ENCODE peak calls at places on chromosomes 11 and 22, in nine cellular contexts. One of them, this sample, is unnamed.

GRCh38 chr11:31820438-31820818 is 9.3 kb upstream of the PAX6 start:
- DNase-seq in neural progenitor cell: peak
- DNase-seq in CD8-positive, alpha-beta T cell: no peak
- DNase-seq in foreskin fibroblast: no peak
- DNase-seq in fibroblast of the aortic adventitia: no peak
- DNase-seq in prostate gland: no peak
- DNase-seq in HL-60: peak
- DNase-seq in HFF-Myc: no peak
- DNase-seq in PC-3: no peak
- DNase-seq in this sample: no peak

GRCh38 chr11:79675081-79675480 is 234.3 kb upstream of the TENM4 start:
- DNase-seq in fibroblast of the aortic adventitia: no peak
- DNase-seq in prostate gland: no peak
- DNase-seq in HL-60: no peak
- DNase-seq in neural progenitor cell: no peak
- DNase-seq in PC-3: no peak
- DNase-seq in foreskin fibroblast: no peak
- DNase-seq in CD8-positive, alpha-beta T cell: no peak
- DNase-seq in HFF-Myc: no peak
- DNase-seq in this sample: no peak

GRCh38 chr22:44385781-44386180 is 73.0 kb upstream of the SHISAL1 start:
- DNase-seq in neural progenitor cell: no peak
- DNase-seq in CD8-positive, alpha-beta T cell: no peak
- DNase-seq in prostate gland: no peak
- DNase-seq in HL-60: no peak
- DNase-seq in PC-3: no peak
- DNase-seq in HFF-Myc: no peak
- DNase-seq in fibroblast of the aortic adventitia: no peak
- DNase-seq in foreskin fibroblast: no peak
- DNase-seq in this sample: no peak

GRCh38 chr11:64372021-64372420 is 13.1 kb downstream of the RPS6KA4 start:
- DNase-seq in prostate gland: no peak
- DNase-seq in CD8-positive, alpha-beta T cell: no peak
- DNase-seq in fibroblast of the aortic adventitia: no peak
- DNase-seq in foreskin fibroblast: no peak
- DNase-seq in HL-60: no peak
- DNase-seq in neural progenitor cell: no peak
- DNase-seq in PC-3: no peak
- DNase-seq in HFF-Myc: no peak
- DNase-seq in this sample: no peak

GRCh38 chr11:102495161-102496042 is 35.1 kb downstream of the MMP7 start:
- DNase-seq in neural progenitor cell: peak
- DNase-seq in CD8-positive, alpha-beta T cell: peak
- DNase-seq in prostate gland: peak
- DNase-seq in foreskin fibroblast: peak
- DNase-seq in HL-60: peak
- DNase-seq in HFF-Myc: peak
- DNase-seq in fibroblast of the aortic adventitia: peak
- DNase-seq in PC-3: peak
- DNase-seq in this sample: peak

GRCh38 chr11:123301696-123302400 is 106.8 kb upstream of the CLMP start:
- DNase-seq in prostate gland: peak
- DNase-seq in foreskin fibroblast: peak
- DNase-seq in PC-3: peak
- DNase-seq in neural progenitor cell: peak
- DNase-seq in HL-60: peak
- DNase-seq in HFF-Myc: no peak
- DNase-seq in fibroblast of the aortic adventitia: peak
- DNase-seq in CD8-positive, alpha-beta T cell: peak
- DNase-seq in this sample: no peak

GRCh38 chr11:2774173-2775082 is 74.6 kb upstream of the KCNQ1OT1 start:
- DNase-seq in fibroblast of the aortic adventitia: no peak
- DNase-seq in foreskin fibroblast: no peak
- DNase-seq in prostate gland: peak
- DNase-seq in HFF-Myc: no peak
- DNase-seq in neural progenitor cell: no peak
- DNase-seq in CD8-positive, alpha-beta T cell: no peak
- DNase-seq in PC-3: no peak
- DNase-seq in HL-60: no peak
- DNase-seq in this sample: no peak

GRCh38 chr11:96314326-96315050 is 28.5 kb downstream of the MAML2 start:
- DNase-seq in foreskin fibroblast: no peak
- DNase-seq in neural progenitor cell: no peak
- DNase-seq in HL-60: no peak
- DNase-seq in prostate gland: no peak
- DNase-seq in fibroblast of the aortic adventitia: peak
- DNase-seq in HFF-Myc: no peak
- DNase-seq in CD8-positive, alpha-beta T cell: no peak
- DNase-seq in PC-3: peak
- DNase-seq in this sample: no peak

GRCh38 chr22:23906641-23907040 is 12.5 kb downstream of the MIF start:
- DNase-seq in prostate gland: no peak
- DNase-seq in neural progenitor cell: no peak
- DNase-seq in HFF-Myc: no peak
- DNase-seq in CD8-positive, alpha-beta T cell: no peak
- DNase-seq in PC-3: no peak
- DNase-seq in foreskin fibroblast: no peak
- DNase-seq in HL-60: no peak
- DNase-seq in fibroblast of the aortic adventitia: no peak
- DNase-seq in this sample: no peak

GRCh38 chr11:28976012-28976800 is 868.0 kb downstream of the METTL15 start:
- DNase-seq in fibroblast of the aortic adventitia: peak
- DNase-seq in HFF-Myc: no peak
- DNase-seq in foreskin fibroblast: no peak
- DNase-seq in prostate gland: no peak
- DNase-seq in CD8-positive, alpha-beta T cell: no peak
- DNase-seq in HL-60: no peak
- DNase-seq in neural progenitor cell: no peak
- DNase-seq in PC-3: no peak
- DNase-seq in this sample: no peak

GRCh38 chr11:26287067-26287518 is 44.8 kb upstream of the ANO3 start:
- DNase-seq in HL-60: no peak
- DNase-seq in neural progenitor cell: no peak
- DNase-seq in fibroblast of the aortic adventitia: no peak
- DNase-seq in PC-3: peak
- DNase-seq in CD8-positive, alpha-beta T cell: no peak
- DNase-seq in foreskin fibroblast: peak
- DNase-seq in HFF-Myc: no peak
- DNase-seq in prostate gland: no peak
- DNase-seq in this sample: no peak

GRCh38 chr11:130390071-130390758 is 38.2 kb downstream of the ADAMTS8 start:
- DNase-seq in CD8-positive, alpha-beta T cell: no peak
- DNase-seq in HL-60: no peak
- DNase-seq in neural progenitor cell: no peak
- DNase-seq in foreskin fibroblast: peak
- DNase-seq in fibroblast of the aortic adventitia: peak
- DNase-seq in prostate gland: no peak
- DNase-seq in HFF-Myc: peak
- DNase-seq in PC-3: peak
- DNase-seq in this sample: peak

GRCh38 chr11:130561441-130561881 is 113.0 kb downstream of the ADAMTS15 start:
- DNase-seq in HL-60: no peak
- DNase-seq in fibroblast of the aortic adventitia: no peak
- DNase-seq in prostate gland: no peak
- DNase-seq in CD8-positive, alpha-beta T cell: no peak
- DNase-seq in neural progenitor cell: no peak
- DNase-seq in foreskin fibroblast: no peak
- DNase-seq in HFF-Myc: no peak
- DNase-seq in PC-3: peak
- DNase-seq in this sample: no peak

GRCh38 chr11:74288161-74288560 is 23.3 kb downstream of the P4HA3 start:
- DNase-seq in HL-60: no peak
- DNase-seq in foreskin fibroblast: peak
- DNase-seq in fibroblast of the aortic adventitia: peak
- DNase-seq in PC-3: peak
- DNase-seq in neural progenitor cell: no peak
- DNase-seq in CD8-positive, alpha-beta T cell: no peak
- DNase-seq in prostate gland: no peak
- DNase-seq in HFF-Myc: peak
- DNase-seq in this sample: peak

GRCh38 chr11:34784318-34784841 is 131.8 kb downstream of the APIP start:
- DNase-seq in fibroblast of the aortic adventitia: no peak
- DNase-seq in CD8-positive, alpha-beta T cell: no peak
- DNase-seq in neural progenitor cell: no peak
- DNase-seq in prostate gland: no peak
- DNase-seq in PC-3: no peak
- DNase-seq in HFF-Myc: no peak
- DNase-seq in foreskin fibroblast: no peak
- DNase-seq in HL-60: no peak
- DNase-seq in this sample: no peak

GRCh38 chr11:46665356-46665755 is 35.1 kb downstream of the ARHGAP1 start:
- DNase-seq in neural progenitor cell: no peak
- DNase-seq in HFF-Myc: no peak
- DNase-seq in prostate gland: no peak
- DNase-seq in foreskin fibroblast: no peak
- DNase-seq in CD8-positive, alpha-beta T cell: no peak
- DNase-seq in PC-3: no peak
- DNase-seq in fibroblast of the aortic adventitia: no peak
- DNase-seq in HL-60: no peak
- DNase-seq in this sample: no peak

GRCh38 chr11:114614127-114614720 is 18.6 kb upstream of the NXPE4 start:
- DNase-seq in CD8-positive, alpha-beta T cell: no peak
- DNase-seq in prostate gland: no peak
- DNase-seq in PC-3: no peak
- DNase-seq in HFF-Myc: no peak
- DNase-seq in neural progenitor cell: no peak
- DNase-seq in HL-60: no peak
- DNase-seq in fibroblast of the aortic adventitia: no peak
- DNase-seq in foreskin fibroblast: no peak
- DNase-seq in this sample: no peak

GRCh38 chr22:50057868-50058311 is at the start of gene TTLL8:
- DNase-seq in HFF-Myc: no peak
- DNase-seq in CD8-positive, alpha-beta T cell: no peak
- DNase-seq in prostate gland: no peak
- DNase-seq in fibroblast of the aortic adventitia: no peak
- DNase-seq in neural progenitor cell: no peak
- DNase-seq in PC-3: no peak
- DNase-seq in HL-60: no peak
- DNase-seq in foreskin fibroblast: no peak
- DNase-seq in this sample: no peak
- H3K4me3 ChIP-seq in HFF-Myc: no peak
- H3K4me3 ChIP-seq in CD8-positive, alpha-beta T cell: no peak
- H3K4me3 ChIP-seq in prostate gland: no peak
- H3K4me3 ChIP-seq in fibroblast of the aortic adventitia: no peak
- H3K4me3 ChIP-seq in neural progenitor cell: peak
- H3K4me3 ChIP-seq in PC-3: no peak
- H3K4me3 ChIP-seq in HL-60: no peak
- H3K4me3 ChIP-seq in foreskin fibroblast: no peak
- H3K4me3 ChIP-seq in this sample: no peak

GRCh38 chr11:108588287-108588686 is 5.3 kb downstream of the EXPH5 start:
- DNase-seq in CD8-positive, alpha-beta T cell: no peak
- DNase-seq in HL-60: no peak
- DNase-seq in neural progenitor cell: no peak
- DNase-seq in HFF-Myc: no peak
- DNase-seq in PC-3: peak
- DNase-seq in prostate gland: no peak
- DNase-seq in foreskin fibroblast: no peak
- DNase-seq in fibroblast of the aortic adventitia: no peak
- DNase-seq in this sample: no peak
- TF ChIP-seq CTCF in CD8-positive, alpha-beta T cell: no peak
- TF ChIP-seq CTCF in HL-60: no peak
- TF ChIP-seq CTCF in neural progenitor cell: no peak
- TF ChIP-seq CTCF in HFF-Myc: no peak
- TF ChIP-seq CTCF in PC-3: peak
- TF ChIP-seq CTCF in prostate gland: no peak
- TF ChIP-seq CTCF in foreskin fibroblast: no peak
- TF ChIP-seq CTCF in fibroblast of the aortic adventitia: no peak
- TF ChIP-seq CTCF in this sample: no peak

GRCh38 chr11:720642-721346 is 14.8 kb downstream of the EPS8L2 start:
- DNase-seq in HFF-Myc: no peak
- DNase-seq in prostate gland: no peak
- DNase-seq in neural progenitor cell: peak
- DNase-seq in CD8-positive, alpha-beta T cell: peak
- DNase-seq in foreskin fibroblast: no peak
- DNase-seq in HL-60: no peak
- DNase-seq in fibroblast of the aortic adventitia: no peak
- DNase-seq in PC-3: peak
- DNase-seq in this sample: no peak

GRCh38 chr11:721347-721912 is 15.4 kb downstream of the EPS8L2 start:
- DNase-seq in prostate gland: no peak
- DNase-seq in fibroblast of the aortic adventitia: no peak
- DNase-seq in CD8-positive, alpha-beta T cell: no peak
- DNase-seq in HFF-Myc: no peak
- DNase-seq in foreskin fibroblast: no peak
- DNase-seq in HL-60: peak
- DNase-seq in PC-3: no peak
- DNase-seq in neural progenitor cell: peak
- DNase-seq in this sample: no peak

GRCh38 chr11:720017-720641 is 14.1 kb downstream of the EPS8L2 start:
- DNase-seq in HFF-Myc: no peak
- DNase-seq in prostate gland: no peak
- DNase-seq in fibroblast of the aortic adventitia: no peak
- DNase-seq in PC-3: no peak
- DNase-seq in HL-60: no peak
- DNase-seq in neural progenitor cell: no peak
- DNase-seq in CD8-positive, alpha-beta T cell: no peak
- DNase-seq in foreskin fibroblast: no peak
- DNase-seq in this sample: no peak

GRCh38 chr11:723120-723883 is 17.3 kb downstream of the EPS8L2 start:
- DNase-seq in HL-60: peak
- DNase-seq in CD8-positive, alpha-beta T cell: peak
- DNase-seq in HFF-Myc: no peak
- DNase-seq in PC-3: peak
- DNase-seq in prostate gland: no peak
- DNase-seq in fibroblast of the aortic adventitia: peak
- DNase-seq in neural progenitor cell: peak
- DNase-seq in foreskin fibroblast: no peak
- DNase-seq in this sample: no peak

GRCh38 chr11:721913-722811 is 16.1 kb downstream of the EPS8L2 start:
- DNase-seq in HFF-Myc: no peak
- DNase-seq in HL-60: peak
- DNase-seq in foreskin fibroblast: no peak
- DNase-seq in CD8-positive, alpha-beta T cell: peak
- DNase-seq in PC-3: no peak
- DNase-seq in neural progenitor cell: no peak
- DNase-seq in fibroblast of the aortic adventitia: no peak
- DNase-seq in prostate gland: no peak
- DNase-seq in this sample: no peak
- H3K4me3 ChIP-seq in HFF-Myc: no peak
- H3K4me3 ChIP-seq in HL-60: peak
- H3K4me3 ChIP-seq in foreskin fibroblast: no peak
- H3K4me3 ChIP-seq in CD8-positive, alpha-beta T cell: peak
- H3K4me3 ChIP-seq in PC-3: no peak
- H3K4me3 ChIP-seq in neural progenitor cell: no peak
- H3K4me3 ChIP-seq in fibroblast of the aortic adventitia: no peak
- H3K4me3 ChIP-seq in prostate gland: no peak
- H3K4me3 ChIP-seq in this sample: no peak

DNA sequence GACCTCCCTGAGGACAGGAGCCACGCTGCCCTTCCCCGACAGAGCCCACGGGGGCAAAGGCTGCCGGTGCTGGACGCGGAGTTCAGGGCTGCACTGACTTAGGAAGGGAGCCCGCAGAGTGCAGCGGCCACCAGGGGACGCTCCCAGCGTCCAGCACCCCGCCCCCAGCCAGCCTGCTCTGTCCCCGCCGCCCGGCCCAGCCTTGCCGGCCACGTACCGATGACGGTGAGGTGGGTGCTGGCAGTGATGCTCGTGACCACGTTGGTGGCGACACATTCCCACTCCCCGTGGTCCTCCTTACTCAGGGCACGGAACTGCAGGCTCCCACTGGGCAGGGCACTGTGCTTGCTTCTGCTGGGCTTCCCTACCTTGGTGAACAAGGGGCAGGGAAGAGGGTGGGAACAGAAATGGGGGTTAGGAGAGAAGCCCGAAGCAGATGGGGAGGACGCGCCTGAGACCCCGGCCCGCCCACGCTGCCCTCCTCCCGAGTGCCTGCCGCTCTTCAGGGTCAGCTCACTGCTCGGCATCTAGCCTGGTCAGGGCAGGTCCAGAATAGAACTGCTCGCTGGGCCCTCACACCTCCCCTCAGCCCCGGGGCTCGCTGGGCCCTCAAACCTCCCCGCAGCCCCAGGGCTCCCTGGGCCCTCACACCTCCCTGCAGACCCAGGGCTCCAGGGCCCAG is 25.9 kb downstream of the IGSF9B start:
- DNase-seq in PC-3: peak
- DNase-seq in HL-60: no peak
- DNase-seq in neural progenitor cell: peak
- DNase-seq in foreskin fibroblast: no peak
- DNase-seq in fibroblast of the aortic adventitia: peak
- DNase-seq in prostate gland: no peak
- DNase-seq in HFF-Myc: no peak
- DNase-seq in CD8-positive, alpha-beta T cell: no peak
- DNase-seq in this sample: no peak
- TF ChIP-seq CTCF in PC-3: peak
- TF ChIP-seq CTCF in HL-60: no peak
- TF ChIP-seq CTCF in neural progenitor cell: peak
- TF ChIP-seq CTCF in foreskin fibroblast: peak
- TF ChIP-seq CTCF in fibroblast of the aortic adventitia: peak
- TF ChIP-seq CTCF in prostate gland: peak
- TF ChIP-seq CTCF in HFF-Myc: peak
- TF ChIP-seq CTCF in CD8-positive, alpha-beta T cell: no peak
- TF ChIP-seq CTCF in this sample: peak